ENCODE peak calls at places on chromosomes 1 and 21, in four cellular contexts. F, N, K and P are unnamed samples.

GRCh38 chr1:61888808-61889207 is 146.5 kb downstream of the PATJ start:
- DNase-seq in F (no peak), N (no peak), K (no peak), P (no peak)

GRCh38 chr1:154791292-154792278 is 78.5 kb downstream of the KCNN3 start:
- DNase-seq in F (peak; percentile 23), N (peak; percentile 75), K (peak; percentile 36), P (no peak)

GRCh38 chr1:32765561-32766327 is 51.4 kb downstream of the YARS1 start:
- DNase-seq in F (no peak), N (no peak), K (no peak), P (no peak)

GRCh38 chr1:32771561-32772280 is 45.4 kb downstream of the YARS1 start:
- DNase-seq in F (no peak), N (no peak), K (no peak), P (no peak)

GRCh38 chr1:156766288-156767100 is 841 bp upstream of the PRCC start:
- DNase-seq in F (no peak), N (no peak), K (peak; percentile 46), P (peak; percentile 28)

GRCh38 chr1:206978259-206978658 is 8.0 kb upstream of the FCAMR start:
- DNase-seq in F (no peak), N (no peak), K (no peak), P (no peak)

GRCh38 chr1:93869653-93870052 is 9.4 kb downstream of the DNTTIP2 start:
- DNase-seq in F (no peak), N (no peak), K (no peak), P (no peak)

GRCh38 chr1:66327582-66327981 is 206.4 kb upstream of the SGIP1 start:
- DNase-seq in F (no peak), N (no peak), K (no peak), P (no peak)

GRCh38 chr1:181482521-181483083 is 715 bp upstream of the CACNA1E start:
- DNase-seq in F (peak; percentile 17), N (no peak), K (peak; percentile 53), P (no peak)

GRCh38 chr1:246165826-246166709 is 341.0 kb downstream of the SMYD3 start:
- DNase-seq in F (no peak), N (no peak), K (no peak), P (no peak)

GRCh38 chr1:93988634-93989350 is 79.6 kb upstream of the GCLM start:
- DNase-seq in F (peak; percentile 94), N (no peak), K (peak; percentile 91), P (no peak)

GRCh38 chr1:2534775-2535387 is 4.8 kb upstream of the HES5 start:
- DNase-seq in F (peak; percentile 35), N (no peak), K (peak; percentile 65), P (no peak)

GRCh38 chr1:2533356-2533755 is 3.3 kb upstream of the HES5 start:
- DNase-seq in F (no peak), N (no peak), K (peak; percentile 67), P (no peak)

GRCh38 chr1:2534315-2534714 is 4.3 kb upstream of the HES5 start:
- DNase-seq in F (no peak), N (no peak), K (no peak), P (no peak)

GRCh38 chr1:2535981-2536380 is 5.9 kb upstream of the HES5 start:
- DNase-seq in F (no peak), N (no peak), K (no peak), P (no peak)

GRCh38 chr1:2535455-2535854 is 5.4 kb upstream of the HES5 start:
- DNase-seq in F (no peak), N (no peak), K (no peak), P (no peak)
- H3K27me3 ChIP-seq in F (peaks cover 87% of the 10 kb centered on the region), N (peaks cover 3% of the 10 kb centered on the region), K (peaks cover 10% of the 10 kb centered on the region), P (peaks cover 5% of the 10 kb centered on the region)

DNA sequence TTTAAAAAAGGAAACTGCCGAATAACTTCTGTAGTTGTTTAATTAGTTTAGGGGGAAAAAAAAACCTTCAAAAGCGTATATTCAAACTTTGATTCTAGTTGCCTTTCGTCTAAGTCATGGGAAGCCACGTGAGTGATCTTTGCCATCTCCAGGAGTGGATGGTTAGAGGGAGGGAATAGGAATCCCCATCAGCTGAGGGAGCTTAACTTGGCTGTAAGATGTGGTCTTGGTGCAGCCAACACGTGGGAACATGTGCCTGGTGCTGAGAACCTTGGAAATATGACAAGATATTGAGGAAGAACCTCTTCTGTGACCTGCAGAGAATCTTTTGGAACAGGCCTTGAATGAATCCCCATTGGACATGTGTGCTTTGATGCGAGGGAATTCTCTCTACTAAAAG is 1.7 kb downstream of the BACE2 start:
- DNase-seq in F (peak; percentile 16), N (no peak), K (peak; percentile 9), P (no peak)
- H3K27me3 ChIP-seq in F (peaks cover 39% of the 10 kb centered on the region), N (peaks cover 19% of the 10 kb centered on the region), K (no peaks in the 10 kb centered on the region), P (no peaks in the 10 kb centered on the region)

DNA sequence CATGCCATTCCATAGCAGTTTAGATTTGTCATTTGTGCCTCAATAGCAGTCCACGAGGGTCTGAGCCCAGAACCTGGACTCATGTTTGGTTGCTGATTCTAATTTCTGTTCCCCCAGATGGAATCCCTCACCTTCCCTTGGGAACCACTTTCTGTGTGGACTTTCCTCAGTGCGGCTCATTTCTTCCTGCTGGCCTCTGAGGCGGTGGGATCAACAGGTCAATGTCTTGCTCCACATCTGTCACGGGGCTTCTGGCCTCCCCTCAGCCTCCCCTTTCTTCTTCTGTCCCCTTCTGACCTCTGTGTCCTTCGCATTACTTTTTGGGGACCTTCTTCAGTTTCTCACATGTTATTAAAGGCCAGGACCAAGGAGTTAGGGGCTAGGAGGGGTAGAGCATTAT is 49.3 kb upstream of the PRELP start:
- DNase-seq in F (no peak), N (no peak), K (no peak), P (no peak)
- H3K27me3 ChIP-seq in F (no peaks in the 10 kb centered on the region), N (peaks cover 2% of the 10 kb centered on the region), K (peaks cover 13% of the 10 kb centered on the region), P (peaks cover 26% of the 10 kb centered on the region)

GRCh38 chr1:20399606-20400180 is 86.3 kb downstream of the CAMK2N1 start:
- DNase-seq in F (no peak), N (no peak), K (no peak), P (no peak)

GRCh38 chr1:20403423-20404145 is 82.4 kb downstream of the CAMK2N1 start:
- DNase-seq in F (no peak), N (no peak), K (no peak), P (no peak)

GRCh38 chr1:20400341-20401177 is 85.5 kb downstream of the CAMK2N1 start:
- DNase-seq in F (no peak), N (no peak), K (peak; percentile 11), P (no peak)

GRCh38 chr1:20402585-20403422 is 83.2 kb downstream of the CAMK2N1 start:
- DNase-seq in F (peak; percentile 43), N (no peak), K (no peak), P (no peak)

DNA sequence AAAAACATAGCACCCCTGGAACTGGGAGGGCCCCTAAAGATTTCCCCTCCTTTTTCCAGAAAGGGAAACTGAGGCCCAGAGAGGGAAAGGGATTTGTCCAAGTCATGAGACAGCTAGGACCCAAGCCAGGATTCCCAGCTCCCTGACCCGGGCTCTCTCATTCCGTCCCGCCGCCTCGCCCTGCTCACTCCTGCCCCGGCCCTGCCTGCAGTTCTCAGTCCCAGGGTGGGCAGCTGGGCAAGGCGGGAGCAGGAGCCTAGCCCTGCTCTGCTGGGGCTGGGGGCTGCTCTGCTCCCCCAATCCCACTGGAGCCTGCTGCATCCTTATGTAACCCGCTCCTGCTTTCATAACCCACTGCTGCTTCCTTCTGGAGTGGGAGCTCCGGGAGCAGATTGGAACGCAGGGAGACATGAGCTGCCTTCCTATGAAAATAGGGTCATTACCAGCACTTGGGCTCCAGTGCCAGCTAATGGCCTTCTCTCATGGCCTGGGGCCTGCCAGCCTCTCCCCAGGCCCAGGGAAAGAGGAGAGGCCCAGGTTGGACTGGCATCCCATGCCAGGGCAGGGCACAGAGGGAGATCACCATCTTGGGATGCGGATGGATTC is 84.5 kb downstream of the CAMK2N1 start:
- DNase-seq in F (no peak), N (no peak), K (no peak), P (no peak)
- H3K27me3 ChIP-seq in F (peaks cover 100% of the 10 kb centered on the region), N (peaks cover 8% of the 10 kb centered on the region), K (peaks cover 20% of the 10 kb centered on the region), P (peaks cover 23% of the 10 kb centered on the region)

DNA sequence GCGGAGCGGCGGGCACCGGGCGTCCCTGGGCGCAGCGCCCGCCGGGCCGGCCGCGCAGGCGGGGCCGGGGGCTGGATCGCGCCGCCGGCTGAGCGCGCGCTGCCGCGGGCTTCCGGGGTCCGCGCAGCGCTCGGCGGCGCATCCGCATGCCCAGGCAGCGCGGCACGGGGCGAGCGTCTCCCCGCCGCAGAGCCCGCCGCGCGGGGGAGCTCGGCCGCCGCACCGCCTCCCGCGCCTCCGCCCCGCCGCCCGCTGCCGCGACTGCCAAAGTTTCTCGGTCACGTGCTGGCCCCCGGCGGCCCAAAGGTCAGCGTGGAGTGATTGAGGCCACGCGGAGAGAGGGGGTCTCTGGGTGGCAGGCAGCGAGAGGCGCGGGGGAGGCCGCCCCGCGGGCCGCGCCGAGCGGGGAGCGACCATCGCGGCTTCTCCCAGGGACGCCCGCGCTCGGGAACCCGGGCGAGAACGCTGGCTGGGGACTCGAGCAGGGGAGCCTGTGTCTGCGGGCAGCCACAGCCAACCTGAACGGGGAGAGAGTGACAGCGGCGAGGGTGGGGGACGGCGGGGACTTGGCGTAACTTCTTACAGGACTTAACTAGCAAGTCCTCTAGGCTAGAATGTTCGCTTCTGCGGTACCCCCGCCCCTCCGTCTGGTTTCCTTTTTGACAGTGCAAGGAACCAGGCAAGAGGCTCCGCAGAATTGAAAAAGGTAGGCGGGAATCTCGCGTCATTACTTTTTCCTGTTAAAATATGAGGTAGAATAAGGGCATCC is at the start of gene ILDR2:
- DNase-seq in F (peak; percentile 34), N (peak; percentile 39), K (peak; percentile 42), P (peak; percentile 53)
- H3K27me3 ChIP-seq in F (peaks cover 62% of the 10 kb centered on the region), N (peaks cover 38% of the 10 kb centered on the region), K (peaks cover 63% of the 10 kb centered on the region), P (peaks cover 79% of the 10 kb centered on the region)

GRCh38 chr21:45255381-45256020 is 32.2 kb downstream of the POFUT2 start:
- DNase-seq in F (no peak), N (no peak), K (no peak), P (no peak)
- H3K27me3 ChIP-seq in F (no peaks in the 10 kb centered on the region), N (no peaks in the 10 kb centered on the region), K (peaks cover 16% of the 10 kb centered on the region), P (no peaks in the 10 kb centered on the region)